ENCODE peak calls at places on chromosomes 5 and 9, in six cellular contexts. B, L, J, R, T and M are unnamed samples.
A peak's percentile ranks its signal among the peaks of the same experiment; 100 is the strongest.

GRCh38 chr5:16480144-16480543 is 14.5 kb upstream of the ZNF622 start:
- DNase-seq in B (no peak), L (no peak), J (no peak), R (no peak), T (no peak), M (no peak)

GRCh38 chr9:27108981-27109541 is at the start of gene TEK:
- DNase-seq in B (no peak), L (peak; percentile 78), J (peak; percentile 49), R (no peak), T (no peak), M (no peak)

GRCh38 chr5:144205141-144205551 is 34.5 kb downstream of the KCTD16 start:
- DNase-seq in B (no peak), L (peak; percentile 49), J (peak; percentile 45), R (no peak), T (peak; percentile 55), M (peak; percentile 20)

GRCh38 chr9:95505676-95506437 is 10.9 kb downstream of the PTCH1 start:
- DNase-seq in B (peak; percentile 12), L (peak; percentile 72), J (peak; percentile 34), R (peak; percentile 37), T (no peak), M (peak; percentile 78)

GRCh38 chr5:28104080-28104479 is 1065.7 kb upstream of the CDH9 start:
- DNase-seq in B (no peak), L (no peak), J (no peak), R (no peak), T (no peak), M (no peak)

GRCh38 chr5:9546973-9547947 is 1.4 kb upstream of the SEMA5A start:
- DNase-seq in B (no peak), L (peak; percentile 74), J (peak; percentile 77), R (no peak), T (no peak), M (no peak)

GRCh38 chr5:90488791-90489190 is 14.1 kb downstream of the POLR3G start:
- DNase-seq in B (no peak), L (no peak), J (peak; percentile 43), R (no peak), T (no peak), M (no peak)

GRCh38 chr5:82018462-82018861 is 46.6 kb downstream of the ATG10 start:
- DNase-seq in B (no peak), L (peak; percentile 52), J (peak; percentile 8), R (no peak), T (no peak), M (peak; percentile 23)

GRCh38 chr5:181281984-181282316 is 21.0 kb upstream of the TRIM52 start:
- DNase-seq in B (no peak), L (no peak), J (no peak), R (no peak), T (no peak), M (no peak)

GRCh38 chr9:16985559-16986348 is 115.3 kb upstream of the BNC2 start:
- DNase-seq in B (no peak), L (no peak), J (peak; percentile 90), R (no peak), T (no peak), M (peak; percentile 28)

GRCh38 chr9:34588671-34589370 is 703 bp downstream of the CNTFR start:
- DNase-seq in B (no peak), L (no peak), J (no peak), R (no peak), T (no peak), M (no peak)

GRCh38 chr5:157463621-157464407 is 3.8 kb downstream of the NIPAL4 start:
- DNase-seq in B (no peak), L (peak; percentile 97), J (peak; percentile 73), R (no peak), T (no peak), M (no peak)

GRCh38 chr9:126114409-126114760 is 212.2 kb upstream of the MVB12B start:
- DNase-seq in B (no peak), L (no peak), J (no peak), R (no peak), T (peak; percentile 22), M (no peak)

GRCh38 chr9:15144567-15145174 is 162.3 kb downstream of the TTC39B start:
- DNase-seq in B (no peak), L (no peak), J (no peak), R (no peak), T (no peak), M (no peak)

GRCh38 chr9:120697448-120697847 is 16.8 kb downstream of the MEGF9 start:
- DNase-seq in B (no peak), L (no peak), J (no peak), R (no peak), T (no peak), M (no peak)

GRCh38 chr5:149355688-149356087 is 2.2 kb upstream of the PCYOX1L start:
- DNase-seq in B (no peak), L (no peak), J (no peak), R (no peak), T (no peak), M (no peak)

GRCh38 chr5:171367424-171368370 is 20.0 kb upstream of the NPM1 start:
- DNase-seq in B (no peak), L (peak; percentile 82), J (peak; percentile 89), R (no peak), T (no peak), M (no peak)

GRCh38 chr9:107389617-107390071 is 99.9 kb downstream of the KLF4 start:
- DNase-seq in B (no peak), L (peak; percentile 21), J (no peak), R (no peak), T (peak; percentile 73), M (peak; percentile 36)

GRCh38 chr5:88778736-88779135 is 104.2 kb downstream of the MEF2C start:
- DNase-seq in B (no peak), L (no peak), J (peak; percentile 10), R (no peak), T (no peak), M (no peak)

GRCh38 chr5:153952893-153953292 is 85.8 kb downstream of the FAM114A2 start:
- DNase-seq in B (no peak), L (no peak), J (no peak), R (no peak), T (no peak), M (no peak)

GRCh38 chr5:153959134-153959957 is 79.4 kb downstream of the FAM114A2 start:
- DNase-seq in B (no peak), L (peak; percentile 46), J (peak; percentile 61), R (no peak), T (no peak), M (no peak)

GRCh38 chr5:153957205-153957604 is 81.5 kb downstream of the FAM114A2 start:
- DNase-seq in B (no peak), L (no peak), J (no peak), R (no peak), T (no peak), M (peak; percentile 74)

GRCh38 chr5:153952057-153952456 is 86.7 kb downstream of the FAM114A2 start:
- DNase-seq in B (no peak), L (no peak), J (no peak), R (no peak), T (no peak), M (no peak)

GRCh38 chr5:153953411-153953810 is 85.3 kb downstream of the FAM114A2 start:
- DNase-seq in B (no peak), L (no peak), J (no peak), R (no peak), T (no peak), M (no peak)
- H3K27ac ChIP-seq in B (no peak overlapping the region), L (no peak overlapping the region), J (no peak overlapping the region), R (no peak overlapping the region), T (no peak overlapping the region), M (no peak overlapping the region)

DNA sequence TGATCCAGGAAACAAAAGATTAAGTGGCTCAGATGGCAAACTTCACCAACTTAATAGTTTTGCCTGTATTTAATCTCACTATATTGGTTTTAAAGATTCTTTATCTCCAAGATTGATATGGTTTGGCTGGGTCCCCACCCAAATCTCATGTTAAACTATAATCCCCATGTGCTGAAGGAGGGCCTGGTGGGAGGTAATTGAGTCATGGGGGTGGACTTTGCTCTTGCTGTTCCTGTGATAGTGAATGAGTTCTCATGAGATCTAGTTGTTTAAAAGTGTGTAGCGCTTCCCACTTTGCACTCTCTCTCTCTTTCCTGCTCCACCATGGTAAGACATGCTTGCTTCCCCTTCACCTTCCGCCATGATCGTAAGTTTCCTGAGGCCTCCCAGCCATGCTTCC is 325.0 kb downstream of the NPR3 start:
- DNase-seq in B (no peak), L (no peak), J (no peak), R (no peak), T (no peak), M (no peak)
- H3K4me3 ChIP-seq in B (no peak overlapping the region), L (no peak overlapping the region), J (no peak overlapping the region), R (no peak overlapping the region), T (no peak overlapping the region), M (no peak overlapping the region)

DNA sequence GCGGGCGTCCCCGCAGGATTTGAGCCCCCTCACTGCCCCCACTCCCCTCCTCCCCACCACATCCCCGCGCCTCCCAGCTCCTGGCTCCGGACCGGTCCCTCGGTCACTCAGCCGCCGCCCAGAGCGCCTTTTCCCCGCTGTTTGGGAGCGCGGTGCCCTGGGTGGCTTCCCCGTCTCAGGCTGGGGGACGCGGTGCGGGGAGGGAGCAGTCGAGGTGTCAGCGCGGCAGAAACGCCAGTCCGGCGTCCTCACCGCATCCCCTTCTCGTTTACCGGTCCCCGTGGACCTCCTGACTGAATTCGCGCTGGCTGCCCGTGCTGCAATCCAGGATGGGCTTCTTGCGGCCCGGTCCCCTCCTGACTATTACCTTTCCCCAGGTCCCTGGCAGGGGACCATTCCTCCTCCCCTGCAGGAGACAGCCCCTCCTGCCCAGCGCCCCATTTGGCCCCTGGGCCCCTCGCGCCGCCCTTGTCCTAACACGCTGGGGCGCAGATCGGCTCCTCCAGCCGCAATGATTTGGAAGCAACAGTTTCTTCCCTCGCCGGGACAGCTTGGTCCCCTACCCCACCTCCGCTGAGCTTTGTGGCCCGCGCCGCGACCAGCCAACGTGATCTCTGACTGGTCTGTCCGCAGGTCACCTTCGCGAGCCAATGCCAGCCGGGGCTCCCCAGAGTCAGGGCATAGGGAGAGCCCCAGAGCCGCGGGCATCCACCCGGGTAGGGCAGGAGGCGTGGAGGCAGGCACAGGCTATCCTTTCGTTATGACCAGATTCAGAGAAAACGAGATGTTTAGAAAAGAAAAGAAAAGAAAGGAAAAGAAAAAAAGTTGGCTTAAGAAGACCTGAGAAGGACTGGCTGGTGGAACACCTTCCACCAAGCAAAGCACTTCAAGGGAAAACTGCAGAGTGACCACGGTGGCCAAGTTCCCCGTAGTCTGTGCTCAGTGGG is 1.2 kb downstream of the ANKRD33B start:
- DNase-seq in B (peak; percentile 6), L (peak; percentile 32), J (no peak), R (no peak), T (no peak), M (no peak)
- H3K4me1 ChIP-seq in B (peaks cover 22% of the 10 kb centered on the region), L (peaks cover 36% of the 10 kb centered on the region), J (peaks cover 10% of the 10 kb centered on the region), R (peaks cover 16% of the 10 kb centered on the region), T (peaks cover 49% of the 10 kb centered on the region), M (peaks cover 13% of the 10 kb centered on the region)

GRCh38 chr5:113693621-113694130 is 180.2 kb downstream of the YTHDC2 start:
- DNase-seq in B (no peak), L (peak; percentile 74), J (no peak), R (no peak), T (no peak), M (no peak)
- H3K27ac ChIP-seq in B (no peak overlapping the region), L (peak overlapping the region; percentile 29), J (no peak overlapping the region), R (no peak overlapping the region), T (no peak overlapping the region), M (no peak overlapping the region)